ENCODE peak calls at places on chromosomes 4 and X, in five cellular contexts. V, L, F, W and O are unnamed samples.
A peak's percentile ranks its signal among the peaks of the same experiment; 100 is the strongest.

GRCh38 chr4:74638689-74639088 is 155.6 kb downstream of the BTC start:
- DNase-seq in F (no peak), W (no peak), L (no peak), V (no peak), O (no peak)

GRCh38 chr4:131526686-131527085 is 1622.4 kb upstream of the PCDH10 start:
- DNase-seq in W (no peak), V (no peak), L (no peak), F (no peak), O (no peak)

GRCh38 chr4:70559216-70559830 is 32.7 kb upstream of the AMBN start:
- DNase-seq in V (no peak), L (peak; percentile 44), W (peak; percentile 67), F (peak; percentile 53), O (peak; percentile 36)

GRCh38 chr4:181684310-181684709 is 558.9 kb upstream of the TENM3 start:
- DNase-seq in W (no peak), V (no peak), L (no peak), F (no peak), O (no peak)

GRCh38 chrX:119990995-119991787 is 47.6 kb upstream of the NKAP start:
- DNase-seq in L (no peak), V (no peak), F (peak; percentile 57), W (no peak), O (no peak)

GRCh38 chr4:5993063-5993745 is 25.0 kb downstream of the C4orf50 start:
- DNase-seq in V (no peak), L (no peak), W (no peak), F (no peak), O (no peak)

GRCh38 chr4:150248181-150248580 is 169.9 kb downstream of the DCLK2 start:
- DNase-seq in L (no peak), V (no peak), F (no peak), W (peak; percentile 35), O (no peak)

GRCh38 chr4:53712326-53712725 is 121.0 kb upstream of the LNX1 start:
- DNase-seq in L (no peak), W (no peak), F (no peak), V (no peak), O (no peak)

GRCh38 chrX:17580529-17581155 is 156.7 kb upstream of the SCML1 start:
- DNase-seq in V (no peak), W (no peak), F (no peak), L (no peak), O (no peak)

GRCh38 chr4:154606728-154607723 is 5.4 kb downstream of the FGG start:
- DNase-seq in W (no peak), V (no peak), L (no peak), F (no peak), O (no peak)

GRCh38 chr4:176436500-176436973 is 116.8 kb downstream of the SPCS3 start:
- DNase-seq in L (no peak), W (no peak), V (no peak), F (no peak), O (peak; percentile 3)

GRCh38 chrX:47637546-47638195 is 7.9 kb upstream of the CFP start:
- DNase-seq in V (no peak), L (peak; percentile 33), F (no peak), W (no peak), O (no peak)

GRCh38 chr4:150289198-150289597 is 211.0 kb downstream of the DCLK2 start:
- DNase-seq in W (peak; percentile 13), V (no peak), F (no peak), L (no peak), O (no peak)

GRCh38 chr4:78747328-78747946 is 28.7 kb upstream of the BMP2K start:
- DNase-seq in L (no peak), V (no peak), W (no peak), F (no peak), O (no peak)

GRCh38 chr4:145815027-145815612 is 123.5 kb downstream of the ZNF827 start:
- DNase-seq in L (no peak), F (no peak), W (no peak), V (no peak), O (no peak)

GRCh38 chr4:99868126-99868596 is 26.1 kb downstream of the LAMTOR3 start:
- DNase-seq in F (no peak), W (no peak), L (no peak), V (no peak), O (no peak)

GRCh38 chr4:183924362-183925044 is 19.4 kb downstream of the STOX2 start:
- DNase-seq in F (no peak), L (no peak), V (no peak), W (no peak), O (no peak)

GRCh38 chrX:77510007-77510406 is 62.8 kb downstream of the FGF16 start:
- DNase-seq in L (no peak), W (no peak), V (no peak), F (no peak), O (no peak)

GRCh38 chrX:7316887-7317286 is 168.9 kb upstream of the PUDP start:
- DNase-seq in W (no peak), V (no peak), F (no peak), L (no peak), O (no peak)

GRCh38 chr4:88567591-88567990 is 24.7 kb upstream of the HERC3 start:
- DNase-seq in W (no peak), F (no peak), V (no peak), L (no peak), O (no peak)

GRCh38 chr4:2186133-2186864 is 55.6 kb downstream of the HAUS3 start:
- DNase-seq in F (peak; percentile 59), V (no peak), L (no peak), W (peak; percentile 57), O (no peak)
- TF ChIP-seq KDM1A in F (no peak), V (no peak), L (no peak), W (no peak), O (no peak)

GRCh38 chr4:37991623-37992410 is 31.6 kb downstream of the PTTG2 start:
- DNase-seq in V (no peak), W (no peak), F (peak; percentile 45), L (no peak), O (no peak)
- H3K27ac ChIP-seq in V (no peak overlapping the region), W (no peak overlapping the region), F (peak overlapping the region; percentile 7), L (no peak overlapping the region), O (no peak overlapping the region)

DNA sequence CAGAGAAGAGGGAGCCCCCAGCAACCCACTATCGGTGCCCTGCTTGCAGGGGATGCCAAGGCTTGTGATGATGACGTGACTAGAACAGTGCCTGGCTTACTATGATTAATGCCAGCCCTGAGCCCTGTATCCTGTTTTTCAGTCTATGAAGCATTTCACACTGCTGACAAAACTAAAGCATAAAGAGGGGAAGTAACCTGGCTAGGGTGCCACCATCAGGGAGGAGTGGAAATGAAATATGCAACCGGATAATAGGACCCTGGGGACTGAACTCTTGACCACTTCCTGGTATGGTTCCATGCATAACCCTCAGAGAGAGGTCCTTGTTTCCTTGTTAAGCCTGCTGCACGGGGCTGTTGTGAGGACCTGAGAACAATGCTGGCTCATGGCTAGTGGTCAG is 50.3 kb downstream of the MED28 start:
- DNase-seq in L (no peak), W (no peak), F (no peak), V (peak; percentile 66), O (no peak)
- TF ChIP-seq KDM1A in L (no peak), W (no peak), F (no peak), V (no peak), O (no peak)

DNA sequence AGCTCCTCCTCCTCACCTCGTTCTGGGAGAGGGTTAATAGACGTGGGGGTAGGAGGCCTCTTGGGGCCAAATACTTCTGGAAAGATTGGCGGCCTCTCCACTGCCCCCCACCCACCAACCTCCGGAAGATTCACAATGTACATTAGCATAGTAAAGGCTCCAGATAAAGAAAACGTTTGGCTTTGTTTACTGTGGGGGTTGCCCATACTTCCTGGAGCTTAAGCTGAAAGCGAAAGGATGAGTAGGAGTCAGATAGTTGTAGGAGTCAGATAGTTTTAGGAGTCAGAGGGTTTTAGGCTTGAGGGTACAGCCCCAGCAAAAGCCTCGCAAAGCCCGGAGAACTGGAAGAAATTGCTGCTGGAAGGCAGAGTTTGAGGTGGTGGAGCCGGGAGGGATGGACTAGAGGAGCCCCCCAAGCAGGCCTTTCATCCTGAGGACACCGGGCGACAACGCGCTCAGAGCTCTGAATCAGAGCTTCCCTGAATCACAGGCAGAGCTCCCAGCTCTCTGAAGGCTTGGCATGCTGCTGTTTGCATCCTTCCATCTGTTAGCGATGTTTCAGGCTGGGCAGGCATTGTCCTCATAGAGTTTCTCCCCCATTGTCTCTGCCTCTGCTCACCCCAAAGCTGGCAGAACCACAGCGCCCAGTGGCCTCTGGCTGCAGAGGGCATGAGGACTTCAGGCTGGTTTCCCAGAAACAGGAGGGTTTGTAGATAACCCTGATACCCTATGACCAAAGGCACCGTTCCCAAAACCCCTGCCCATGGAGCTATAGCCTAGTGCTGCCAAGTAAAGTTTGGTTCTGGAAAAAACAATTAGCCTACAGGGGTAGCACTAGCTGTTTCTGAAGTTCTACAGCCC is 280.7 kb downstream of the BCOR start:
- DNase-seq in F (peak; percentile 50), L (peak; percentile 16), W (no peak), V (no peak), O (no peak)
- H3K27ac ChIP-seq in F (peak overlapping the region; percentile 90), L (peak overlapping the region; percentile 42), W (no peak overlapping the region), V (no peak overlapping the region), O (peak overlapping the region; percentile 24)

GRCh38 chr4:48011722-48012121 is 4.8 kb downstream of the CNGA1 start:
- DNase-seq in V (no peak), L (no peak), W (no peak), F (no peak), O (no peak)

GRCh38 chr4:48005781-48006180 is 10.7 kb downstream of the CNGA1 start:
- DNase-seq in L (no peak), V (no peak), F (no peak), W (no peak), O (no peak)

GRCh38 chr4:48002267-48002666 is 14.2 kb downstream of the CNGA1 start:
- DNase-seq in V (no peak), W (no peak), F (no peak), L (no peak), O (no peak)

GRCh38 chr4:48012819-48013218 is 3.7 kb downstream of the CNGA1 start:
- DNase-seq in V (no peak), L (no peak), W (no peak), F (no peak), O (no peak)

GRCh38 chr4:48008021-48008596 is 8.4 kb downstream of the CNGA1 start:
- DNase-seq in L (no peak), F (no peak), V (no peak), W (no peak), O (no peak)
- TF ChIP-seq KDM1A in L (no peak), F (no peak), V (no peak), W (no peak), O (no peak)

GRCh38 chr4:86442881-86443280 is 83.0 kb upstream of the MAPK10 start:
- DNase-seq in V (no peak), W (no peak), L (no peak), F (no peak), O (no peak)
- H3K27ac ChIP-seq in V (no peak overlapping the region), W (no peak overlapping the region), L (no peak overlapping the region), F (no peak overlapping the region), O (peak overlapping the region; percentile 41)

DNA sequence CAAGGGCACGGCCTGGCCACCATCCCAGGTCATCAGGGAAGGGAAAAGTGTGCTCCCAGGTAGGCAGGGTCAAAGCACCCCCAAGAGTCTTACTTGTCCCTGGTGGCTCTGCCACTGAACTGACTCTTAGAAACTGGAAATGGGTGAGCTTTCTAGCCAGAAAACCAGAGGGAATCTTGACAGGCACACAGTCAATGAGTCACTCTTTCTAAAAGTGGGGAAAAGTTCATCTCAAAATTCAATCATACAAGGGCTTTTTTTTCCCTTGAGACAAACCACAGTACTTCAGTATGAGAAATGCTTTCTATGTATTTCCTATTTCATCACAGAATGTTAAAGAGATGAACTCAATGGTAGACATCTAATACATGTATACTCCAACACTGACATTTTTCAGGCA is 12.5 kb downstream of the HPF1 start:
- DNase-seq in L (no peak), F (no peak), V (no peak), W (no peak), O (no peak)
- TF ChIP-seq KDM1A in L (no peak), F (no peak), V (no peak), W (no peak), O (no peak)

GRCh38 chr4:2079006-2079405 is 19.9 kb downstream of the NAT8L start:
- DNase-seq in L (no peak), W (no peak), V (no peak), F (no peak), O (no peak)
- H3K27ac ChIP-seq in L (no peak overlapping the region), W (no peak overlapping the region), V (no peak overlapping the region), F (no peak overlapping the region), O (no peak overlapping the region)